ENCODE peak calls at places on chromosome 5, in six cellular contexts. One of them, this sample, is unnamed.

GRCh38 chr5:154989641-154990040 is 23.9 kb upstream of the KIF4B start:
- DNase-seq in hepatic stellate cell: no peak
- DNase-seq in AML-193: no peak
- DNase-seq in midbrain: no peak
- DNase-seq in NCI-H82: no peak
- DNase-seq in fibroblast of the conjunctiva: no peak
- DNase-seq in this sample: no peak

GRCh38 chr5:98772415-98773213 is 849 bp upstream of the RGMB start:
- DNase-seq in midbrain: peak
- DNase-seq in NCI-H82: peak
- DNase-seq in hepatic stellate cell: peak
- DNase-seq in AML-193: no peak
- DNase-seq in fibroblast of the conjunctiva: no peak
- DNase-seq in this sample: no peak

GRCh38 chr5:37685816-37686215 is 154.0 kb downstream of the GDNF start:
- DNase-seq in midbrain: no peak
- DNase-seq in hepatic stellate cell: no peak
- DNase-seq in fibroblast of the conjunctiva: no peak
- DNase-seq in AML-193: no peak
- DNase-seq in NCI-H82: no peak
- DNase-seq in this sample: no peak

GRCh38 chr5:74303575-74303974 is 337.0 kb downstream of the ENC1 start:
- DNase-seq in AML-193: no peak
- DNase-seq in midbrain: no peak
- DNase-seq in NCI-H82: no peak
- DNase-seq in fibroblast of the conjunctiva: no peak
- DNase-seq in hepatic stellate cell: no peak
- DNase-seq in this sample: no peak

GRCh38 chr5:76994337-76994736 is 35.9 kb upstream of the AGGF1 start:
- DNase-seq in hepatic stellate cell: no peak
- DNase-seq in NCI-H82: no peak
- DNase-seq in fibroblast of the conjunctiva: no peak
- DNase-seq in midbrain: no peak
- DNase-seq in AML-193: no peak
- DNase-seq in this sample: no peak

GRCh38 chr5:112907166-112907611 is 14.8 kb downstream of the REEP5 start:
- DNase-seq in hepatic stellate cell: no peak
- DNase-seq in NCI-H82: no peak
- DNase-seq in midbrain: no peak
- DNase-seq in fibroblast of the conjunctiva: no peak
- DNase-seq in AML-193: no peak
- DNase-seq in this sample: no peak

GRCh38 chr5:143641549-143641955 is 170.4 kb upstream of the HMHB1 start:
- DNase-seq in AML-193: no peak
- DNase-seq in hepatic stellate cell: no peak
- DNase-seq in NCI-H82: no peak
- DNase-seq in midbrain: no peak
- DNase-seq in fibroblast of the conjunctiva: no peak
- DNase-seq in this sample: no peak

GRCh38 chr5:147453901-147454814 is 55.7 kb downstream of the DPYSL3 start:
- DNase-seq in fibroblast of the conjunctiva: peak
- DNase-seq in AML-193: peak
- DNase-seq in hepatic stellate cell: peak
- DNase-seq in NCI-H82: peak
- DNase-seq in midbrain: peak
- DNase-seq in this sample: peak

GRCh38 chr5:142315231-142315900 is 9.5 kb downstream of the SPRY4 start:
- DNase-seq in midbrain: no peak
- DNase-seq in hepatic stellate cell: no peak
- DNase-seq in AML-193: no peak
- DNase-seq in fibroblast of the conjunctiva: no peak
- DNase-seq in NCI-H82: no peak
- DNase-seq in this sample: no peak

GRCh38 chr5:10337986-10338385 is 15.5 kb upstream of the MARCHF6 start:
- DNase-seq in fibroblast of the conjunctiva: no peak
- DNase-seq in NCI-H82: no peak
- DNase-seq in hepatic stellate cell: no peak
- DNase-seq in AML-193: no peak
- DNase-seq in midbrain: no peak
- DNase-seq in this sample: no peak

GRCh38 chr5:139481580-139482049 is 943 bp downstream of the STING1 start:
- DNase-seq in NCI-H82: no peak
- DNase-seq in fibroblast of the conjunctiva: no peak
- DNase-seq in midbrain: no peak
- DNase-seq in AML-193: peak
- DNase-seq in hepatic stellate cell: peak
- DNase-seq in this sample: no peak

GRCh38 chr5:24742334-24742733 is 97.6 kb upstream of the CDH10 start:
- DNase-seq in NCI-H82: no peak
- DNase-seq in AML-193: no peak
- DNase-seq in fibroblast of the conjunctiva: no peak
- DNase-seq in midbrain: no peak
- DNase-seq in hepatic stellate cell: no peak
- DNase-seq in this sample: no peak

GRCh38 chr5:172724203-172724602 is 46.8 kb downstream of the DUSP1 start:
- DNase-seq in AML-193: no peak
- DNase-seq in midbrain: peak
- DNase-seq in fibroblast of the conjunctiva: no peak
- DNase-seq in NCI-H82: no peak
- DNase-seq in hepatic stellate cell: no peak
- DNase-seq in this sample: no peak

GRCh38 chr5:42813533-42813932 is 1.8 kb upstream of the SELENOP start:
- DNase-seq in AML-193: no peak
- DNase-seq in hepatic stellate cell: no peak
- DNase-seq in fibroblast of the conjunctiva: no peak
- DNase-seq in midbrain: peak
- DNase-seq in NCI-H82: peak
- DNase-seq in this sample: no peak